ENCODE peak calls at places on chromosomes 2 and 18, in ten cellular contexts. One of them, this sample, is unnamed.

GRCh38 chr2:30147196-30147714 is 448 bp downstream of the YPEL5 start:
- DNase-seq in GM12892: no peak
- DNase-seq in T-helper 2 cell: no peak
- DNase-seq in B cell: no peak
- DNase-seq in NCI-H2081: peak; percentile 33
- DNase-seq in mesendoderm: no peak
- DNase-seq in stimulated activated CD8-positive, alpha-beta memory T cell treated with anti-CD3 and anti-CD28 coated beads, Interleukin-2, amount 100 ng/mL, for 1 hour: peak; percentile 28
- DNase-seq in bronchial epithelial cell: no peak
- DNase-seq in kidney glomerular epithelial cell: no peak
- DNase-seq in HAP-1: no peak
- DNase-seq in this sample: no peak

GRCh38 chr2:236171213-236172201 is 3.3 kb upstream of the GBX2 start:
- DNase-seq in GM12892: no peak
- DNase-seq in T-helper 2 cell: no peak
- DNase-seq in B cell: no peak
- DNase-seq in NCI-H2081: no peak
- DNase-seq in mesendoderm: peak; percentile 73
- DNase-seq in stimulated activated CD8-positive, alpha-beta memory T cell treated with anti-CD3 and anti-CD28 coated beads, Interleukin-2, amount 100 ng/mL, for 1 hour: no peak
- DNase-seq in bronchial epithelial cell: no peak
- DNase-seq in kidney glomerular epithelial cell: no peak
- DNase-seq in HAP-1: peak; percentile 79
- DNase-seq in this sample: no peak

GRCh38 chr2:64661770-64662169 is 8.1 kb upstream of the SERTAD2 start:
- DNase-seq in GM12892: no peak
- DNase-seq in T-helper 2 cell: no peak
- DNase-seq in B cell: peak; percentile 42
- DNase-seq in NCI-H2081: no peak
- DNase-seq in mesendoderm: no peak
- DNase-seq in stimulated activated CD8-positive, alpha-beta memory T cell treated with anti-CD3 and anti-CD28 coated beads, Interleukin-2, amount 100 ng/mL, for 1 hour: no peak
- DNase-seq in bronchial epithelial cell: peak; percentile 64
- DNase-seq in kidney glomerular epithelial cell: no peak
- DNase-seq in HAP-1: no peak
- DNase-seq in this sample: no peak

GRCh38 chr2:167190053-167190452 is 301.8 kb downstream of the XIRP2 start:
- DNase-seq in GM12892: no peak
- DNase-seq in T-helper 2 cell: no peak
- DNase-seq in B cell: no peak
- DNase-seq in NCI-H2081: peak; percentile 63
- DNase-seq in mesendoderm: no peak
- DNase-seq in stimulated activated CD8-positive, alpha-beta memory T cell treated with anti-CD3 and anti-CD28 coated beads, Interleukin-2, amount 100 ng/mL, for 1 hour: no peak
- DNase-seq in bronchial epithelial cell: no peak
- DNase-seq in kidney glomerular epithelial cell: no peak
- DNase-seq in HAP-1: peak; percentile 10
- DNase-seq in this sample: no peak

GRCh38 chr2:207135801-207136457 is 29.8 kb downstream of the KLF7 start:
- DNase-seq in GM12892: no peak
- DNase-seq in T-helper 2 cell: no peak
- DNase-seq in B cell: no peak
- DNase-seq in NCI-H2081: no peak
- DNase-seq in mesendoderm: no peak
- DNase-seq in stimulated activated CD8-positive, alpha-beta memory T cell treated with anti-CD3 and anti-CD28 coated beads, Interleukin-2, amount 100 ng/mL, for 1 hour: no peak
- DNase-seq in bronchial epithelial cell: no peak
- DNase-seq in kidney glomerular epithelial cell: no peak
- DNase-seq in HAP-1: no peak
- DNase-seq in this sample: no peak

GRCh38 chr18:47882641-47883040 is 47.8 kb downstream of the SMAD2 start:
- DNase-seq in GM12892: no peak
- DNase-seq in T-helper 2 cell: no peak
- DNase-seq in B cell: no peak
- DNase-seq in NCI-H2081: no peak
- DNase-seq in mesendoderm: no peak
- DNase-seq in stimulated activated CD8-positive, alpha-beta memory T cell treated with anti-CD3 and anti-CD28 coated beads, Interleukin-2, amount 100 ng/mL, for 1 hour: no peak
- DNase-seq in bronchial epithelial cell: peak; percentile 23
- DNase-seq in kidney glomerular epithelial cell: no peak
- DNase-seq in HAP-1: no peak
- DNase-seq in this sample: no peak

GRCh38 chr18:63084220-63084619 is 235.3 kb downstream of the BCL2 start:
- DNase-seq in GM12892: no peak
- DNase-seq in T-helper 2 cell: no peak
- DNase-seq in B cell: no peak
- DNase-seq in NCI-H2081: no peak
- DNase-seq in mesendoderm: no peak
- DNase-seq in stimulated activated CD8-positive, alpha-beta memory T cell treated with anti-CD3 and anti-CD28 coated beads, Interleukin-2, amount 100 ng/mL, for 1 hour: no peak
- DNase-seq in bronchial epithelial cell: no peak
- DNase-seq in kidney glomerular epithelial cell: no peak
- DNase-seq in HAP-1: no peak
- DNase-seq in this sample: no peak

GRCh38 chr2:39437522-39438296 is 624 bp upstream of the MAP4K3 start:
- DNase-seq in GM12892: peak; percentile 29
- DNase-seq in T-helper 2 cell: no peak
- DNase-seq in B cell: peak; percentile 59
- DNase-seq in NCI-H2081: peak; percentile 88
- DNase-seq in mesendoderm: no peak
- DNase-seq in stimulated activated CD8-positive, alpha-beta memory T cell treated with anti-CD3 and anti-CD28 coated beads, Interleukin-2, amount 100 ng/mL, for 1 hour: peak; percentile 7
- DNase-seq in bronchial epithelial cell: peak; percentile 76
- DNase-seq in kidney glomerular epithelial cell: peak; percentile 48
- DNase-seq in HAP-1: peak; percentile 71
- DNase-seq in this sample: no peak

GRCh38 chr18:43751203-43751602 is 473.9 kb upstream of the SYT4 start:
- DNase-seq in GM12892: no peak
- DNase-seq in T-helper 2 cell: no peak
- DNase-seq in B cell: no peak
- DNase-seq in NCI-H2081: no peak
- DNase-seq in mesendoderm: no peak
- DNase-seq in stimulated activated CD8-positive, alpha-beta memory T cell treated with anti-CD3 and anti-CD28 coated beads, Interleukin-2, amount 100 ng/mL, for 1 hour: no peak
- DNase-seq in bronchial epithelial cell: peak; percentile 57
- DNase-seq in kidney glomerular epithelial cell: no peak
- DNase-seq in HAP-1: no peak
- DNase-seq in this sample: no peak

GRCh38 chr2:26614205-26615128 is 26.7 kb downstream of the CIB4 start:
- DNase-seq in GM12892: no peak
- DNase-seq in T-helper 2 cell: no peak
- DNase-seq in B cell: no peak
- DNase-seq in NCI-H2081: no peak
- DNase-seq in mesendoderm: no peak
- DNase-seq in stimulated activated CD8-positive, alpha-beta memory T cell treated with anti-CD3 and anti-CD28 coated beads, Interleukin-2, amount 100 ng/mL, for 1 hour: no peak
- DNase-seq in bronchial epithelial cell: no peak
- DNase-seq in kidney glomerular epithelial cell: no peak
- DNase-seq in HAP-1: no peak
- DNase-seq in this sample: no peak